ENCODE peak calls at places on chromosomes 4 and X, in ten cellular contexts. C, J, F, X, Q, B, Z, W, S and K are unnamed samples.

GRCh38 chr4:13535118-13535517 is 9.2 kb downstream of the NKX3-2 start:
- DNase-seq in Q (no peak), B (no peak), C (no peak), W (no peak), F (no peak), S (no peak), Z (no peak), X (no peak), J (no peak), K (no peak)

GRCh38 chr4:176107695-176108094 is 42.1 kb downstream of the WDR17 start:
- DNase-seq in C (no peak), Z (no peak), W (no peak), J (no peak), Q (no peak), X (no peak), F (no peak), B (no peak), S (no peak), K (no peak)

GRCh38 chr4:171588146-171588545 is 225.1 kb upstream of the GALNTL6 start:
- DNase-seq in C (no peak), J (no peak), S (no peak), B (no peak), Z (no peak), X (no peak), W (no peak), F (no peak), Q (no peak), K (no peak)

GRCh38 chr4:110514889-110515479 is 39.0 kb downstream of the ENPEP start:
- DNase-seq in C (peak; percentile 30), F (peak; percentile 54), Z (no peak), B (no peak), Q (no peak), X (peak; percentile 37), W (peak; percentile 16), S (no peak), J (no peak), K (no peak)

GRCh38 chr4:18815779-18816173 is 794.2 kb upstream of the LCORL start:
- DNase-seq in Z (no peak), W (no peak), X (no peak), Q (no peak), F (peak; percentile 2), B (no peak), C (no peak), S (no peak), J (no peak), K (no peak)

GRCh38 chr4:120555058-120555457 is 367.5 kb downstream of the PRDM5 start:
- DNase-seq in W (no peak), Q (no peak), X (no peak), S (no peak), C (no peak), Z (no peak), B (no peak), F (no peak), J (no peak), K (no peak)

GRCh38 chrX:20711366-20711765 is 444.7 kb upstream of the RPS6KA3 start:
- DNase-seq in S (no peak), Z (no peak), B (no peak), W (no peak), J (no peak), F (no peak), X (no peak), C (no peak), Q (no peak), K (no peak)

GRCh38 chrX:11890843-11891514 is 132.9 kb downstream of the MSL3 start:
- DNase-seq in J (no peak), Q (peak; percentile 30), W (no peak), C (no peak), B (no peak), X (no peak), Z (no peak), F (peak; percentile 39), S (no peak), K (peak; percentile 31)

GRCh38 chrX:44462851-44463250 is 79.8 kb downstream of the FUNDC1 start:
- DNase-seq in J (no peak), Q (no peak), W (no peak), C (peak; percentile 4), Z (no peak), B (no peak), F (no peak), S (no peak), X (no peak), K (no peak)

GRCh38 chr4:177047070-177047850 is 254.5 kb upstream of the VEGFC start:
- DNase-seq in Z (peak; percentile 50), B (no peak), X (peak; percentile 81), S (peak; percentile 49), J (peak; percentile 72), C (peak; percentile 81), Q (peak; percentile 17), F (peak; percentile 87), W (peak; percentile 49), K (peak; percentile 82)

GRCh38 chrX:40459576-40460158 is 121.1 kb upstream of the ATP6AP2 start:
- DNase-seq in X (no peak), Q (no peak), W (no peak), Z (no peak), B (no peak), J (peak; percentile 38), F (no peak), C (no peak), S (no peak), K (no peak)

GRCh38 chrX:51336584-51336983 is 4.0 kb downstream of the NUDT10 start:
- DNase-seq in F (peak; percentile 24), W (peak; percentile 25), J (peak; percentile 10), B (no peak), Z (peak; percentile 16), S (no peak), X (peak; percentile 42), C (peak; percentile 40), Q (no peak), K (no peak)

GRCh38 chr4:89829470-89830138 is 7.4 kb downstream of the SNCA start:
- DNase-seq in Q (no peak), Z (no peak), X (peak; percentile 80), J (no peak), B (no peak), W (peak; percentile 86), F (no peak), C (no peak), S (no peak), K (no peak)

GRCh38 chr4:54683616-54684346 is 26.0 kb downstream of the KIT start:
- DNase-seq in X (peak; percentile 61), B (no peak), Q (no peak), F (peak; percentile 72), Z (no peak), J (peak; percentile 56), S (peak; percentile 46), C (no peak), W (peak; percentile 56), K (no peak)

DNA sequence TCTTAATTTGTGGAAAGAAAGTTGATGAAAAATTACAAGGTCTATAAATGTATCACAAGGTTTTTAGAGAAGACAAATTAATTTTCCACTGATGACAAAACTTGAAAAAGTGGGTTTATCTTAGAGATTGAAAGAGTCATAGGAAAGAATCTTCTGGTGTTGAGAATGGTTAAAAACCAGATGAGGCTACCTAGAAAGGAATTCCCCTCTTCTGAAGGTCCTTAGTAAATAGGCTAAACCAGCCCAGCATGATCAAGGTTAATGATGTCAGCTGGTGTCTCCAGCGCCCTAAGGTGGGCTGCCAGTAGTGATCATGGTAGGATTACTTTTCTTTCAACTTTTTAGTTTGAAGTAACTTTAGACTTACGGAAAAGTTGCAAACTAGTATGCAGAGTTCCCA is 71.8 kb upstream of the PGRMC2 start:
- DNase-seq in C (no peak), B (no peak), Q (no peak), Z (no peak), J (no peak), W (no peak), S (no peak), X (no peak), F (no peak), K (no peak)
- TF ChIP-seq CTCF in C (no peak), B (no peak), Q (no peak), Z (no peak), J (no peak), W (no peak), S (no peak), X (no peak), F (no peak), K (no peak)

GRCh38 chr4:77881460-77882295 is 19.0 kb downstream of the MRPL1 start:
- DNase-seq in C (peak; percentile 52), Q (no peak), W (peak; percentile 14), F (peak; percentile 48), X (peak; percentile 72), B (no peak), J (no peak), Z (no peak), S (no peak), K (no peak)
- TF ChIP-seq CTCF in C (no peak), Q (no peak), W (no peak), F (peak; percentile 7), X (peak; percentile 42), B (no peak), J (no peak), Z (no peak), S (no peak), K (no peak)

DNA sequence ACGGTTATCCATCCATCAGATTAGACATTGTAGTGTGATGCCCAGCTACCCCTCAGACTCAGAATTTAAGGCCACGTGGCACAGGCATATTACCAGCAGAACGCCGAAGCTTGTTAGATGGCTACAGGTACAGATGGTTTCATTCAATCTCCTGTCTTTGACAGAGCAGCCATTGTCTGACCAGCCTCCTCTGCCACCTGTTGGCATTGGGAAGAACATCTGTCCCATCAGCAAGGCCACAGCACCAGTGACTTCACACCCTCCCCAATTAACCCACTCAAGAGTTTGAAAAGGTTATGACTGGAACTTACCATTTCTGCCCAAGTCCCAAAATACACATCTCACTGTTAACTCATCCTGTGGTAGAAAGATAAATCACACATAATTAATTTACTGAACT is 22.0 kb upstream of the PHKA2 start:
- DNase-seq in C (no peak), J (no peak), S (no peak), W (no peak), Z (no peak), X (peak; percentile 13), F (no peak), B (no peak), Q (no peak), K (no peak)
- TF ChIP-seq CTCF in C (no peak), J (no peak), S (no peak), W (peak; percentile 45), Z (no peak), X (peak; percentile 28), F (no peak), B (no peak), Q (no peak), K (no peak)

GRCh38 chrX:115284877-115285276 is 4.6 kb upstream of the LUZP4 start:
- DNase-seq in X (no peak), J (no peak), S (no peak), Q (no peak), W (no peak), C (no peak), Z (no peak), F (no peak), B (no peak), K (no peak)
- TF ChIP-seq CTCF in X (no peak), J (no peak), S (no peak), Q (no peak), W (no peak), C (peak; percentile 36), Z (no peak), F (peak; percentile 12), B (no peak), K (no peak)

DNA sequence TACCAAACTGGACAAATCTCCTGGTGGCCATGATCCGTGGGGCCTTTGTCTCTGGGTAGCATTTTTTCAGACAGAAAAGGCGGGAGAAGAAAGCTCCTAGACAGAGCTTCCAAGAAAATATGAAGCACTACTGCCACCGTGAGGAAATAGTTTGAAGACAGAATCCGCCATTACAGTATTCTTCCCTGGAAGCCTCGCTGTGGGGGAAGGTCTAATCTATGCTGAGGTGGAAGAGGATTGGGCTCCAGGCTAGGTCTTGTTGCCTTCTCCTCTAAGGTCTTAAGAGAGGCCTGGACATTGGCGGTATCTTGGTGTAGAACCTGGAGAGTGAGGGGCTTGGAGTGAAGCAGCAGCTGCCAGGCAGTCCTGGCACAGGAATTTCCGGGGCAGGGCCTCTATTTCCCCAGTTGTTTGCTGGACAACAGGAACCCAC is 218.9 kb downstream of the OR13H1 start:
- DNase-seq in S (peak; percentile 48), F (peak; percentile 89), C (peak; percentile 77), X (no peak), B (no peak), Z (peak; percentile 60), J (no peak), W (peak; percentile 70), Q (no peak), K (no peak)
- TF ChIP-seq CTCF in S (peak; percentile 29), F (peak; percentile 51), C (peak; percentile 63), X (no peak), B (no peak), Z (peak; percentile 59), J (no peak), W (peak; percentile 53), Q (no peak), K (no peak)